ENCODE peak calls at places on chromosomes 12 and 14, in five cellular contexts. One of them, this sample, is unnamed.

GRCh38 chr14:93987376-93987775 is 9.7 kb upstream of the CCDC197 start:
- DNase-seq in NAMALWA: no peak
- DNase-seq in RWPE1: no peak
- DNase-seq in lower leg skin: no peak
- DNase-seq in tibial nerve: no peak
- DNase-seq in this sample: no peak

GRCh38 chr12:119178544-119179334 is at the start of gene HSPB8:
- DNase-seq in RWPE1: peak
- DNase-seq in tibial nerve: peak
- DNase-seq in NAMALWA: no peak
- DNase-seq in lower leg skin: peak
- DNase-seq in this sample: peak

GRCh38 chr12:54521291-54522062 is 23.9 kb downstream of the NCKAP1L start:
- DNase-seq in tibial nerve: no peak
- DNase-seq in RWPE1: no peak
- DNase-seq in NAMALWA: no peak
- DNase-seq in lower leg skin: no peak
- DNase-seq in this sample: no peak

GRCh38 chr14:105489607-105490317 is 1.3 kb upstream of the TEDC1 start:
- DNase-seq in NAMALWA: peak
- DNase-seq in tibial nerve: peak
- DNase-seq in lower leg skin: peak
- DNase-seq in RWPE1: peak
- DNase-seq in this sample: peak

GRCh38 chr12:92079054-92079385 is 66.6 kb downstream of the BTG1 start:
- DNase-seq in NAMALWA: no peak
- DNase-seq in lower leg skin: no peak
- DNase-seq in tibial nerve: no peak
- DNase-seq in RWPE1: no peak
- DNase-seq in this sample: no peak

GRCh38 chr14:58536975-58537374 is 100.8 kb upstream of the DACT1 start:
- DNase-seq in tibial nerve: no peak
- DNase-seq in RWPE1: no peak
- DNase-seq in lower leg skin: no peak
- DNase-seq in NAMALWA: no peak
- DNase-seq in this sample: no peak

GRCh38 chr12:41486718-41487117 is 298.6 kb downstream of the PDZRN4 start:
- DNase-seq in lower leg skin: no peak
- DNase-seq in tibial nerve: no peak
- DNase-seq in NAMALWA: no peak
- DNase-seq in RWPE1: no peak
- DNase-seq in this sample: no peak

GRCh38 chr12:22477894-22478287 is 66.5 kb downstream of the C2CD5 start:
- DNase-seq in NAMALWA: no peak
- DNase-seq in tibial nerve: no peak
- DNase-seq in lower leg skin: no peak
- DNase-seq in RWPE1: no peak
- DNase-seq in this sample: no peak

GRCh38 chr12:70398862-70399261 is 32.8 kb downstream of the KCNMB4 start:
- DNase-seq in RWPE1: no peak
- DNase-seq in lower leg skin: no peak
- DNase-seq in tibial nerve: no peak
- DNase-seq in NAMALWA: no peak
- DNase-seq in this sample: no peak

GRCh38 chr12:7068240-7068993 is 7.9 kb downstream of the C1S start:
- DNase-seq in NAMALWA: no peak
- DNase-seq in tibial nerve: no peak
- DNase-seq in RWPE1: no peak
- DNase-seq in lower leg skin: peak
- DNase-seq in this sample: no peak

GRCh38 chr12:120820885-120821510 is 83.2 kb downstream of the SPPL3 start:
- DNase-seq in tibial nerve: no peak
- DNase-seq in lower leg skin: no peak
- DNase-seq in RWPE1: no peak
- DNase-seq in NAMALWA: no peak
- DNase-seq in this sample: no peak

GRCh38 chr14:26427059-26427458 is 170.8 kb downstream of the NOVA1 start:
- DNase-seq in NAMALWA: no peak
- DNase-seq in tibial nerve: no peak
- DNase-seq in lower leg skin: no peak
- DNase-seq in RWPE1: no peak
- DNase-seq in this sample: no peak

GRCh38 chr12:62917939-62918338 is 17.0 kb downstream of the PPM1H start:
- DNase-seq in lower leg skin: no peak
- DNase-seq in tibial nerve: no peak
- DNase-seq in RWPE1: no peak
- DNase-seq in NAMALWA: peak
- DNase-seq in this sample: no peak

GRCh38 chr14:53695692-53696091 is 260.9 kb downstream of the BMP4 start:
- DNase-seq in NAMALWA: no peak
- DNase-seq in RWPE1: no peak
- DNase-seq in lower leg skin: no peak
- DNase-seq in tibial nerve: no peak
- DNase-seq in this sample: no peak

GRCh38 chr12:16165506-16165905 is 112.0 kb downstream of the SLC15A5 start:
- DNase-seq in NAMALWA: peak
- DNase-seq in lower leg skin: no peak
- DNase-seq in RWPE1: peak
- DNase-seq in tibial nerve: peak
- DNase-seq in this sample: peak

GRCh38 chr14:68510951-68511726 is 281.7 kb downstream of the ZFP36L1 start:
- DNase-seq in tibial nerve: peak
- DNase-seq in NAMALWA: no peak
- DNase-seq in RWPE1: no peak
- DNase-seq in lower leg skin: peak
- DNase-seq in this sample: no peak

GRCh38 chr14:101101456-101102056 is 198.0 kb upstream of the RTL1 start:
- DNase-seq in lower leg skin: peak
- DNase-seq in NAMALWA: no peak
- DNase-seq in tibial nerve: no peak
- DNase-seq in RWPE1: peak
- DNase-seq in this sample: no peak

GRCh38 chr12:68976304-68976915 is 43.4 kb upstream of the CPM start:
- DNase-seq in RWPE1: no peak
- DNase-seq in lower leg skin: no peak
- DNase-seq in tibial nerve: no peak
- DNase-seq in NAMALWA: no peak
- DNase-seq in this sample: no peak

GRCh38 chr12:95634622-95635621 is 83.6 kb upstream of the USP44 start:
- DNase-seq in tibial nerve: no peak
- DNase-seq in lower leg skin: peak
- DNase-seq in RWPE1: no peak
- DNase-seq in NAMALWA: no peak
- DNase-seq in this sample: no peak

GRCh38 chr12:57632369-57632897 is 568 bp downstream of the B4GALNT1 start:
- DNase-seq in RWPE1: no peak
- DNase-seq in lower leg skin: peak
- DNase-seq in NAMALWA: peak
- DNase-seq in tibial nerve: no peak
- DNase-seq in this sample: no peak

GRCh38 chr14:94143239-94143638 is 13.8 kb upstream of the IFI27L2 start:
- DNase-seq in lower leg skin: peak
- DNase-seq in NAMALWA: peak
- DNase-seq in RWPE1: no peak
- DNase-seq in tibial nerve: no peak
- DNase-seq in this sample: no peak

GRCh38 chr12:3604750-3605638 is 114.0 kb downstream of the PRMT8 start:
- DNase-seq in RWPE1: peak
- DNase-seq in NAMALWA: no peak
- DNase-seq in lower leg skin: no peak
- DNase-seq in tibial nerve: no peak
- DNase-seq in this sample: no peak

GRCh38 chr12:115661103-115661502 is 616.4 kb downstream of the MED13L start:
- DNase-seq in lower leg skin: no peak
- DNase-seq in NAMALWA: no peak
- DNase-seq in RWPE1: no peak
- DNase-seq in tibial nerve: peak
- DNase-seq in this sample: no peak

GRCh38 chr12:103279444-103279843 is 216.3 kb downstream of the C12orf42 start:
- DNase-seq in tibial nerve: no peak
- DNase-seq in RWPE1: no peak
- DNase-seq in lower leg skin: no peak
- DNase-seq in NAMALWA: no peak
- DNase-seq in this sample: no peak

GRCh38 chr14:103126873-103127304 is 3.6 kb downstream of the TNFAIP2 start:
- DNase-seq in RWPE1: peak
- DNase-seq in NAMALWA: no peak
- DNase-seq in lower leg skin: no peak
- DNase-seq in tibial nerve: no peak
- DNase-seq in this sample: no peak

GRCh38 chr14:80447396-80447795 is 236.1 kb upstream of the DIO2 start:
- DNase-seq in lower leg skin: no peak
- DNase-seq in tibial nerve: no peak
- DNase-seq in NAMALWA: no peak
- DNase-seq in RWPE1: no peak
- DNase-seq in this sample: no peak

GRCh38 chr14:54420478-54421116 is 20.6 kb downstream of the CNIH1 start:
- DNase-seq in NAMALWA: peak
- DNase-seq in RWPE1: peak
- DNase-seq in lower leg skin: no peak
- DNase-seq in tibial nerve: peak
- DNase-seq in this sample: peak

GRCh38 chr12:48142818-48143674 is 14.3 kb downstream of the ASB8 start:
- DNase-seq in NAMALWA: no peak
- DNase-seq in tibial nerve: no peak
- DNase-seq in lower leg skin: no peak
- DNase-seq in RWPE1: no peak
- DNase-seq in this sample: no peak

GRCh38 chr12:118704517-118704916 is 276.8 kb upstream of the SRRM4 start:
- DNase-seq in NAMALWA: no peak
- DNase-seq in tibial nerve: no peak
- DNase-seq in lower leg skin: no peak
- DNase-seq in RWPE1: no peak
- DNase-seq in this sample: no peak

GRCh38 chr14:89315493-89316456 is 101.3 kb downstream of the FOXN3 start:
- DNase-seq in tibial nerve: no peak
- DNase-seq in RWPE1: no peak
- DNase-seq in NAMALWA: no peak
- DNase-seq in lower leg skin: no peak
- DNase-seq in this sample: no peak

GRCh38 chr14:98782062-98782461 is 489.9 kb downstream of the BCL11B start:
- DNase-seq in tibial nerve: no peak
- DNase-seq in lower leg skin: no peak
- DNase-seq in NAMALWA: no peak
- DNase-seq in RWPE1: no peak
- DNase-seq in this sample: no peak

GRCh38 chr12:77577756-77578155 is 252.9 kb upstream of the NAV3 start:
- DNase-seq in tibial nerve: no peak
- DNase-seq in NAMALWA: no peak
- DNase-seq in lower leg skin: no peak
- DNase-seq in RWPE1: no peak
- DNase-seq in this sample: no peak

This sample was measured in COLO829.